ENCODE peak calls at places on chromosomes 5 and 9, in five cellular contexts. One of them, this sample, is unnamed. For H3K36me3, the result is how much of the 10 kb centered on the place peaks cover.

GRCh38 chr5:132662925-132663770 is 5.2 kb downstream of the IL13 start:
- DNase-seq in left lung: no peak
- DNase-seq in psoas muscle: no peak
- DNase-seq in kidney: no peak
- DNase-seq in IMR-90: peak
- DNase-seq in this sample: no peak

GRCh38 chr9:86202338-86202882 is 57.0 kb downstream of the C9orf153 start:
- DNase-seq in left lung: no peak
- DNase-seq in psoas muscle: no peak
- DNase-seq in kidney: no peak
- DNase-seq in IMR-90: peak
- DNase-seq in this sample: no peak

GRCh38 chr5:120615967-120616645 is 152.0 kb downstream of the PRR16 start:
- DNase-seq in left lung: no peak
- DNase-seq in psoas muscle: no peak
- DNase-seq in kidney: peak
- DNase-seq in IMR-90: peak
- DNase-seq in this sample: no peak

GRCh38 chr9:5909999-5910398 is 19.3 kb downstream of the MLANA start:
- DNase-seq in left lung: no peak
- DNase-seq in psoas muscle: no peak
- DNase-seq in kidney: no peak
- DNase-seq in IMR-90: peak
- DNase-seq in this sample: no peak

GRCh38 chr5:60521379-60522298 is 178.3 kb downstream of the DEPDC1B start:
- DNase-seq in left lung: no peak
- DNase-seq in psoas muscle: no peak
- DNase-seq in kidney: no peak
- DNase-seq in IMR-90: no peak
- DNase-seq in this sample: no peak

GRCh38 chr9:106772523-106773290 is 90.3 kb upstream of the ZNF462 start:
- DNase-seq in left lung: no peak
- DNase-seq in psoas muscle: no peak
- DNase-seq in kidney: no peak
- DNase-seq in IMR-90: no peak
- DNase-seq in this sample: no peak

GRCh38 chr9:12775373-12775962 is 648 bp downstream of the LURAP1L start:
- DNase-seq in left lung: peak
- DNase-seq in psoas muscle: no peak
- DNase-seq in kidney: peak
- DNase-seq in IMR-90: no peak
- DNase-seq in this sample: no peak

GRCh38 chr5:130337179-130337888 is 433.1 kb downstream of the CHSY3 start:
- DNase-seq in left lung: peak
- DNase-seq in psoas muscle: no peak
- DNase-seq in kidney: no peak
- DNase-seq in IMR-90: peak
- DNase-seq in this sample: no peak

GRCh38 chr5:81751836-81752643 is 1.1 kb upstream of the SSBP2 start:
- DNase-seq in left lung: no peak
- DNase-seq in psoas muscle: no peak
- DNase-seq in kidney: peak
- DNase-seq in IMR-90: no peak
- DNase-seq in this sample: no peak

GRCh38 chr5:56671571-56671970 is 143.8 kb upstream of the MAP3K1 start:
- DNase-seq in left lung: no peak
- DNase-seq in psoas muscle: no peak
- DNase-seq in kidney: no peak
- DNase-seq in IMR-90: no peak
- DNase-seq in this sample: no peak

GRCh38 chr5:21774281-21774680 is 1078.9 kb downstream of the CDH12 start:
- DNase-seq in left lung: no peak
- DNase-seq in psoas muscle: no peak
- DNase-seq in kidney: no peak
- DNase-seq in IMR-90: no peak
- DNase-seq in this sample: no peak

GRCh38 chr9:110919609-110920008 is 118.7 kb downstream of the LPAR1 start:
- DNase-seq in left lung: no peak
- DNase-seq in psoas muscle: no peak
- DNase-seq in kidney: no peak
- DNase-seq in IMR-90: peak
- DNase-seq in this sample: no peak

GRCh38 chr5:170631471-170632195 is 127.8 kb downstream of the KCNIP1 start:
- DNase-seq in left lung: no peak
- DNase-seq in psoas muscle: no peak
- DNase-seq in kidney: no peak
- DNase-seq in IMR-90: no peak
- DNase-seq in this sample: no peak

GRCh38 chr5:3339092-3339797 is 256.4 kb upstream of the IRX1 start:
- DNase-seq in left lung: no peak
- DNase-seq in psoas muscle: no peak
- DNase-seq in kidney: no peak
- DNase-seq in IMR-90: no peak
- DNase-seq in this sample: no peak

GRCh38 chr5:133579766-133580165 is 32.6 kb downstream of the FSTL4 start:
- DNase-seq in left lung: no peak
- DNase-seq in psoas muscle: no peak
- DNase-seq in kidney: no peak
- DNase-seq in IMR-90: no peak
- DNase-seq in this sample: no peak

GRCh38 chr5:157165668-157166067 is 396 bp downstream of the GARIN3 start:
- DNase-seq in left lung: no peak
- DNase-seq in psoas muscle: no peak
- DNase-seq in kidney: peak
- DNase-seq in IMR-90: no peak
- DNase-seq in this sample: no peak

GRCh38 chr9:95150903-95151302 is 166.6 kb downstream of the FANCC start:
- DNase-seq in left lung: no peak
- DNase-seq in psoas muscle: no peak
- DNase-seq in kidney: no peak
- DNase-seq in IMR-90: no peak
- DNase-seq in this sample: no peak

GRCh38 chr9:98118640-98119601 is at the start of gene TRIM14:
- DNase-seq in left lung: peak
- DNase-seq in psoas muscle: peak
- DNase-seq in kidney: peak
- DNase-seq in IMR-90: peak
- DNase-seq in this sample: peak

GRCh38 chr5:173453167-173453566 is 125.0 kb upstream of the STC2 start:
- DNase-seq in left lung: no peak
- DNase-seq in psoas muscle: no peak
- DNase-seq in kidney: no peak
- DNase-seq in IMR-90: peak
- DNase-seq in this sample: no peak

GRCh38 chr5:97936246-97936645 is 753.2 kb upstream of the RIOK2 start:
- DNase-seq in left lung: no peak
- DNase-seq in psoas muscle: no peak
- DNase-seq in kidney: no peak
- DNase-seq in IMR-90: no peak
- DNase-seq in this sample: no peak

GRCh38 chr9:121985792-121986494 is 107.2 kb downstream of the TTLL11 start:
- DNase-seq in left lung: peak
- DNase-seq in psoas muscle: peak
- DNase-seq in kidney: peak
- DNase-seq in IMR-90: no peak
- DNase-seq in this sample: no peak

GRCh38 chr5:147887925-147888324 is 9.4 kb downstream of the SCGB3A2 start:
- DNase-seq in left lung: no peak
- DNase-seq in psoas muscle: no peak
- DNase-seq in kidney: no peak
- DNase-seq in IMR-90: peak
- DNase-seq in this sample: no peak

GRCh38 chr5:443239-444151 is 519 bp downstream of the EXOC3 start:
- DNase-seq in left lung: no peak
- DNase-seq in psoas muscle: peak
- DNase-seq in kidney: peak
- DNase-seq in IMR-90: no peak
- DNase-seq in this sample: no peak

GRCh38 chr5:4295663-4296339 is 700.2 kb downstream of the IRX1 start:
- DNase-seq in left lung: no peak
- DNase-seq in psoas muscle: no peak
- DNase-seq in kidney: no peak
- DNase-seq in IMR-90: no peak
- DNase-seq in this sample: no peak

GRCh38 chr5:34585601-34586104 is 70.5 kb upstream of the RAI14 start:
- DNase-seq in left lung: no peak
- DNase-seq in psoas muscle: no peak
- DNase-seq in kidney: no peak
- DNase-seq in IMR-90: peak
- DNase-seq in this sample: no peak

GRCh38 chr5:64323591-64323990 is 157.9 kb downstream of the RNF180 start:
- DNase-seq in left lung: no peak
- DNase-seq in psoas muscle: no peak
- DNase-seq in kidney: no peak
- DNase-seq in IMR-90: no peak
- DNase-seq in this sample: no peak

GRCh38 chr5:107478068-107478641 is 192.6 kb downstream of the EFNA5 start:
- DNase-seq in left lung: no peak
- DNase-seq in psoas muscle: no peak
- DNase-seq in kidney: no peak
- DNase-seq in IMR-90: no peak
- DNase-seq in this sample: no peak

GRCh38 chr5:145701404-145701803 is 133.7 kb downstream of the PRELID2 start:
- DNase-seq in left lung: no peak
- DNase-seq in psoas muscle: no peak
- DNase-seq in kidney: no peak
- DNase-seq in IMR-90: no peak
- DNase-seq in this sample: no peak

GRCh38 chr5:125549322-125549871 is 803.0 kb upstream of the ZNF608 start:
- DNase-seq in left lung: no peak
- DNase-seq in psoas muscle: no peak
- DNase-seq in kidney: no peak
- DNase-seq in IMR-90: peak
- DNase-seq in this sample: no peak

DNA sequence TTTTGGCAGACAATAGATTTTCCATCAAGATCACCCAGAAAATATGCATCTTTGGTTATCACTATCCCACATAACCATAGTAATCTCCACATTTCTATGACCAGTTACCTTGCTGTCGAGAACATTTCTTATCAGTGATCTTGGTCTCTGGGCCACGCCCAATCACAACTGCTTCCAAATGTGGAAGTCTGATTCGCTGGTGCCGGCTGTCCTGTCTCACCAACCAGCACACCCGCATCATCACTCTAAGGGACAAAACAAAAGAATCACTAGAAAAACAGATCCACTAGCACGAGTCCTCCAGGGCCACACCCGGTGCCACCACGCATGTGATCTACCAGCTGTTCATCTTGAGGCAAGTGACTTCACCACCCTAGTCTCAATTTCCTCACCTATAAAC is 11.8 kb downstream of the APTX start:
- DNase-seq in left lung: no peak
- DNase-seq in psoas muscle: no peak
- DNase-seq in kidney: no peak
- DNase-seq in IMR-90: no peak
- DNase-seq in this sample: no peak
- H3K36me3 ChIP-seq in left lung: half or more
- H3K36me3 ChIP-seq in psoas muscle: under half
- H3K36me3 ChIP-seq in kidney: under half
- H3K36me3 ChIP-seq in IMR-90: under half
- H3K36me3 ChIP-seq in this sample: under half

GRCh38 chr5:177531209-177531940 is 14.6 kb upstream of the DDX41 start:
- DNase-seq in left lung: no peak
- DNase-seq in psoas muscle: no peak
- DNase-seq in kidney: no peak
- DNase-seq in IMR-90: no peak
- DNase-seq in this sample: no peak

GRCh38 chr5:177529247-177529901 is 12.6 kb upstream of the DDX41 start:
- DNase-seq in left lung: no peak
- DNase-seq in psoas muscle: no peak
- DNase-seq in kidney: no peak
- DNase-seq in IMR-90: no peak
- DNase-seq in this sample: no peak

GRCh38 chr5:177528631-177529030 is 11.9 kb upstream of the DDX41 start:
- DNase-seq in left lung: no peak
- DNase-seq in psoas muscle: no peak
- DNase-seq in kidney: no peak
- DNase-seq in IMR-90: no peak
- DNase-seq in this sample: no peak

GRCh38 chr5:177527595-177527994 is 10.8 kb upstream of the DDX41 start:
- DNase-seq in left lung: no peak
- DNase-seq in psoas muscle: no peak
- DNase-seq in kidney: no peak
- DNase-seq in IMR-90: no peak
- DNase-seq in this sample: no peak

DNA sequence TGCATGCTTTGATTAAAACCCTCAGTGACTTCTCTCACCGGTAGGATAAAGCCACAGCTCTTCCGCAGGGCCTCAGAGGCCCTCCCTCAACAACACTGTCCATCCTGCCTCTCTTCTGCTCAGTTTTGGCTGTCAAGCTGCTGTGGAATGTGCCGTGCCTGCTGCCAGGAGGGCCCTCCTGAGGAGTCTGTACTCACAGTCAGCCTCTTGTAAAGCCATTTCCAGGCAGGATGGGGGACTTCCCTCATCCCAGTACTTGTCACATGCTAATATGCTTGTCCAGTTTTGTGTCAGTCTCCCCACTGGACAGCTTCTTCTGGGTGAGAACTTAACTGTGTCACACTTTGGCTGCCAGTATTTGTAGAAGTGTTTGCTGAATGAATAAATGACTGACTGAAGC is 13.9 kb upstream of the DDX41 start:
- DNase-seq in left lung: no peak
- DNase-seq in psoas muscle: no peak
- DNase-seq in kidney: no peak
- DNase-seq in IMR-90: no peak
- DNase-seq in this sample: no peak
- H3K27ac ChIP-seq in left lung: no peak
- H3K27ac ChIP-seq in psoas muscle: peak
- H3K27ac ChIP-seq in kidney: no peak
- H3K27ac ChIP-seq in IMR-90: no peak
- H3K27ac ChIP-seq in this sample: no peak

DNA sequence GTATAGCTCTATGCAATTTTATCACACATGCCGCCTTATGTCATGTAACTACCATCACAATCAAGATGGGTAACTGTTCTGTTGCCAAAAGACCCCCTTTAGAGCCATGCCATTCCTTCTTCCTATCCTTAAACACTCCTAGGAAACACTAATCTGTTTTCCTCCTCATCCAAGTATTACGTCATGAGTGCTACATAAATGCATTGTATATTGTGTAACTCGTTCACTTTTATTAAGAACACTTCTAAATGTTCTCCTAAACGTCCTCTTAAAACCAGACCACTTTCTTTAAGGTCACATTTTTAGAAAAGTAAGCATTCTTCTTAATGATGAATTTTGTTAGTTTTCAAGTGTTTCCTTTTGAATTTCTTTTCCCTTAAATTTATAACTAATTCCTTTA is 49.8 kb upstream of the MTMR12 start:
- DNase-seq in left lung: no peak
- DNase-seq in psoas muscle: no peak
- DNase-seq in kidney: no peak
- DNase-seq in IMR-90: no peak
- DNase-seq in this sample: no peak
- H3K36me3 ChIP-seq in left lung: half or more
- H3K36me3 ChIP-seq in psoas muscle: under half
- H3K36me3 ChIP-seq in kidney: under half
- H3K36me3 ChIP-seq in IMR-90: under half
- H3K36me3 ChIP-seq in this sample: half or more

GRCh38 chr5:143194713-143195112 is 208.8 kb downstream of the NR3C1 start:
- DNase-seq in left lung: no peak
- DNase-seq in psoas muscle: no peak
- DNase-seq in kidney: no peak
- DNase-seq in IMR-90: no peak
- DNase-seq in this sample: no peak
- H3K27ac ChIP-seq in left lung: no peak
- H3K27ac ChIP-seq in psoas muscle: peak
- H3K27ac ChIP-seq in kidney: no peak
- H3K27ac ChIP-seq in IMR-90: no peak
- H3K27ac ChIP-seq in this sample: no peak

This sample was measured in effector memory CD4-positive, alpha-beta T cell.